ENCODE peak calls at places on chromosomes 4 and X, in six cellular contexts. One of them, this sample, is unnamed.

GRCh38 chr4:89551191-89551590 is 243.6 kb upstream of the GPRIN3 start:
- DNase-seq in choroid plexus epithelial cell: no peak
- DNase-seq in iPS DF 6.9: no peak
- DNase-seq in GM03348: no peak
- DNase-seq in substantia nigra: no peak
- DNase-seq in retinal pigment epithelial cell: no peak
- DNase-seq in this sample: no peak

GRCh38 chrX:367866-368265 is 18.8 kb downstream of the PPP2R3B start:
- DNase-seq in retinal pigment epithelial cell: no peak
- DNase-seq in substantia nigra: no peak
- DNase-seq in GM03348: no peak
- DNase-seq in choroid plexus epithelial cell: no peak
- DNase-seq in iPS DF 6.9: no peak
- DNase-seq in this sample: no peak

GRCh38 chr4:119106036-119107000 is 29.3 kb upstream of the MYOZ2 start:
- DNase-seq in choroid plexus epithelial cell: no peak
- DNase-seq in substantia nigra: no peak
- DNase-seq in iPS DF 6.9: no peak
- DNase-seq in GM03348: no peak
- DNase-seq in retinal pigment epithelial cell: no peak
- DNase-seq in this sample: no peak

GRCh38 chr4:165440415-165440882 is 61.6 kb downstream of the CPE start:
- DNase-seq in iPS DF 6.9: no peak
- DNase-seq in choroid plexus epithelial cell: peak; percentile 82
- DNase-seq in retinal pigment epithelial cell: peak; percentile 77
- DNase-seq in GM03348: no peak
- DNase-seq in substantia nigra: no peak
- DNase-seq in this sample: peak; percentile 90

GRCh38 chrX:18291006-18291545 is 63.4 kb downstream of the SCML2 start:
- DNase-seq in GM03348: peak; percentile 7
- DNase-seq in retinal pigment epithelial cell: no peak
- DNase-seq in iPS DF 6.9: no peak
- DNase-seq in substantia nigra: no peak
- DNase-seq in choroid plexus epithelial cell: peak; percentile 28
- DNase-seq in this sample: peak; percentile 7

GRCh38 chr4:65971686-65972085 is 301.4 kb upstream of the EPHA5 start:
- DNase-seq in choroid plexus epithelial cell: no peak
- DNase-seq in iPS DF 6.9: no peak
- DNase-seq in retinal pigment epithelial cell: no peak
- DNase-seq in substantia nigra: no peak
- DNase-seq in GM03348: no peak
- DNase-seq in this sample: no peak

GRCh38 chr4:140256941-140257340 is 103.0 kb upstream of the MAML3 start:
- DNase-seq in retinal pigment epithelial cell: no peak
- DNase-seq in substantia nigra: no peak
- DNase-seq in iPS DF 6.9: no peak
- DNase-seq in GM03348: no peak
- DNase-seq in choroid plexus epithelial cell: peak; percentile 36
- DNase-seq in this sample: peak; percentile 47

GRCh38 chr4:122921971-122922876 is at the start of gene NUDT6:
- DNase-seq in GM03348: peak; percentile 77
- DNase-seq in choroid plexus epithelial cell: peak; percentile 58
- DNase-seq in substantia nigra: peak; percentile 72
- DNase-seq in retinal pigment epithelial cell: no peak
- DNase-seq in iPS DF 6.9: peak; percentile 45
- DNase-seq in this sample: peak; percentile 50

GRCh38 chr4:108360857-108361820 is 192.4 kb upstream of the LEF1 start:
- DNase-seq in iPS DF 6.9: no peak
- DNase-seq in GM03348: peak; percentile 89
- DNase-seq in choroid plexus epithelial cell: peak; percentile 65
- DNase-seq in substantia nigra: no peak
- DNase-seq in retinal pigment epithelial cell: no peak
- DNase-seq in this sample: peak; percentile 97

GRCh38 chrX:107674480-107675364 is 46.4 kb downstream of the PRPS1 start:
- DNase-seq in retinal pigment epithelial cell: no peak
- DNase-seq in substantia nigra: no peak
- DNase-seq in GM03348: peak; percentile 11
- DNase-seq in iPS DF 6.9: no peak
- DNase-seq in choroid plexus epithelial cell: peak; percentile 91
- DNase-seq in this sample: peak; percentile 17

GRCh38 chrX:15849555-15849954 is 5.1 kb downstream of the AP1S2 start:
- DNase-seq in choroid plexus epithelial cell: peak; percentile 27
- DNase-seq in substantia nigra: no peak
- DNase-seq in GM03348: no peak
- DNase-seq in retinal pigment epithelial cell: no peak
- DNase-seq in iPS DF 6.9: no peak
- DNase-seq in this sample: no peak

GRCh38 chr4:2273657-2274319 is 11.9 kb upstream of the MXD4 start:
- DNase-seq in retinal pigment epithelial cell: no peak
- DNase-seq in GM03348: no peak
- DNase-seq in iPS DF 6.9: no peak
- DNase-seq in choroid plexus epithelial cell: no peak
- DNase-seq in substantia nigra: no peak
- DNase-seq in this sample: no peak

GRCh38 chr4:171181090-171181489 is 632.1 kb upstream of the GALNTL6 start:
- DNase-seq in iPS DF 6.9: no peak
- DNase-seq in retinal pigment epithelial cell: no peak
- DNase-seq in GM03348: no peak
- DNase-seq in substantia nigra: no peak
- DNase-seq in choroid plexus epithelial cell: no peak
- DNase-seq in this sample: no peak

GRCh38 chrX:14243823-14244222 is 214.1 kb upstream of the GEMIN8 start:
- DNase-seq in retinal pigment epithelial cell: no peak
- DNase-seq in choroid plexus epithelial cell: no peak
- DNase-seq in iPS DF 6.9: peak; percentile 5
- DNase-seq in GM03348: no peak
- DNase-seq in substantia nigra: no peak
- DNase-seq in this sample: no peak

GRCh38 chr4:128306992-128307581 is 19.5 kb upstream of the PGRMC2 start:
- DNase-seq in iPS DF 6.9: no peak
- DNase-seq in GM03348: no peak
- DNase-seq in choroid plexus epithelial cell: no peak
- DNase-seq in substantia nigra: no peak
- DNase-seq in retinal pigment epithelial cell: no peak
- DNase-seq in this sample: no peak

This sample was measured in astrocyte.